ENCODE peak calls at places on chromosome 4, in seven cellular contexts. B is fibroblast of pulmonary artery, I is colonic mucosa, F is dorsolateral prefrontal cortex, N is NB4, A is lower lobe of right lung, L is MM.1S. E is an unnamed sample.

GRCh38 chr4:3013839-3014350 is 50.5 kb downstream of the GRK4 start:
- DNase-seq in F (no peak), I (no peak), N (no peak), B (no peak), L (no peak), A (no peak), E (peak; percentile 56)

GRCh38 chr4:112075129-112075753 is 70.0 kb upstream of the FAM241A start:
- DNase-seq in F (no peak), B (peak; percentile 78), I (peak; percentile 38), A (no peak), L (peak; percentile 59), N (peak; percentile 55), E (no peak)

GRCh38 chr4:3485882-3486555 is 22.9 kb downstream of the DOK7 start:
- DNase-seq in A (no peak), N (no peak), B (no peak), I (no peak), F (no peak), L (no peak), E (no peak)

GRCh38 chr4:149218672-149219071 is 597.0 kb downstream of the IQCM start:
- DNase-seq in N (no peak), A (no peak), I (no peak), B (no peak), L (no peak), F (no peak), E (no peak)

GRCh38 chr4:103996637-103997036 is 276.9 kb upstream of the TACR3 start:
- DNase-seq in F (peak; percentile 57), I (no peak), N (peak; percentile 5), A (no peak), L (no peak), B (peak; percentile 72), E (no peak)

GRCh38 chr4:68342139-68342538 is 7.8 kb downstream of the YTHDC1 start:
- DNase-seq in A (peak; percentile 20), B (peak; percentile 76), I (no peak), F (no peak), L (no peak), N (no peak), E (no peak)

GRCh38 chr4:51836531-51836930 is 6.4 kb upstream of the DCUN1D4 start:
- DNase-seq in B (peak; percentile 67), F (no peak), N (no peak), L (no peak), A (no peak), I (no peak), E (no peak)

GRCh38 chr4:14445882-14446281 is 556.4 kb upstream of the CPEB2 start:
- DNase-seq in A (no peak), F (no peak), I (no peak), L (no peak), B (no peak), N (no peak), E (no peak)

GRCh38 chr4:48258845-48259397 is 10.7 kb downstream of the TEC start:
- DNase-seq in L (no peak), A (no peak), N (no peak), I (no peak), F (no peak), B (no peak), E (no peak)

GRCh38 chr4:108622022-108622421 is 1.6 kb downstream of the RPL34 start:
- DNase-seq in F (no peak), N (no peak), L (peak; percentile 39), B (no peak), A (no peak), I (no peak), E (no peak)

GRCh38 chr4:127580891-127581290 is 51.9 kb upstream of the INTU start:
- DNase-seq in L (no peak), A (no peak), I (no peak), B (no peak), F (no peak), N (no peak), E (no peak)

GRCh38 chr4:146317783-146318182 is 103.4 kb downstream of the REELD1 start:
- DNase-seq in L (no peak), N (no peak), A (no peak), I (no peak), F (no peak), B (no peak), E (no peak)

GRCh38 chr4:88693792-88694191 is 3.8 kb downstream of the NAP1L5 start:
- DNase-seq in B (no peak), N (no peak), L (no peak), F (no peak), I (no peak), A (no peak), E (no peak)

GRCh38 chr4:108135549-108136209 is 33.1 kb downstream of the LEF1 start:
- DNase-seq in L (no peak), B (no peak), A (no peak), N (no peak), I (no peak), F (no peak), E (no peak)

GRCh38 chr4:139453041-139453370 is 915 bp upstream of the RAB33B start:
- DNase-seq in I (peak; percentile 69), A (no peak), F (no peak), L (peak; percentile 92), B (no peak), N (peak; percentile 81), E (peak; percentile 68)

GRCh38 chr4:77819836-77820679 is 890 bp upstream of the CNOT6L start:
- DNase-seq in F (peak; percentile 96), A (peak; percentile 94), N (peak; percentile 93), I (peak; percentile 97), L (peak; percentile 96), B (peak; percentile 83), E (peak; percentile 62)

GRCh38 chr4:169314906-169315305 is 44.1 kb upstream of the SH3RF1 start:
- DNase-seq in B (peak; percentile 68), N (no peak), L (no peak), A (peak; percentile 61), F (peak; percentile 61), I (peak; percentile 97), E (no peak)

GRCh38 chr4:61200195-61200990 is at the start of gene ADGRL3:
- DNase-seq in F (peak; percentile 80), B (peak; percentile 42), I (peak; percentile 19), L (no peak), N (no peak), A (peak; percentile 47), E (no peak)
- H3K4me3 ChIP-seq in F (peak within 1 kb of the TSS; percentile 76), B (peak within 1 kb of the TSS; percentile 62), I (peak within 1 kb of the TSS; percentile 30), L (peak within 1 kb of the TSS; percentile 56), N (no peak within 1 kb of the TSS), A (peak within 1 kb of the TSS; percentile 58), E (no peak within 1 kb of the TSS)

GRCh38 chr4:75048208-75048879 is 115.4 kb downstream of the PARM1 start:
- DNase-seq in B (no peak), I (no peak), A (no peak), F (no peak), L (no peak), N (no peak), E (no peak)
- TF ChIP-seq CTCF in B (no peak), I (no peak), A (no peak), F (no peak), L (no peak), N (peak; percentile 13), E (no peak)

GRCh38 chr4:154492288-154492687 is 689 bp upstream of the DCHS2 start:
- DNase-seq in B (no peak), N (no peak), A (no peak), I (no peak), L (no peak), F (no peak), E (no peak)

GRCh38 chr4:154503598-154503997 is 12.0 kb upstream of the DCHS2 start:
- DNase-seq in I (no peak), N (peak; percentile 11), A (no peak), F (no peak), L (peak; percentile 34), B (peak; percentile 33), E (no peak)

GRCh38 chr4:154495867-154496266 is 4.3 kb upstream of the DCHS2 start:
- DNase-seq in B (no peak), A (no peak), L (no peak), N (no peak), I (no peak), F (no peak), E (no peak)

DNA sequence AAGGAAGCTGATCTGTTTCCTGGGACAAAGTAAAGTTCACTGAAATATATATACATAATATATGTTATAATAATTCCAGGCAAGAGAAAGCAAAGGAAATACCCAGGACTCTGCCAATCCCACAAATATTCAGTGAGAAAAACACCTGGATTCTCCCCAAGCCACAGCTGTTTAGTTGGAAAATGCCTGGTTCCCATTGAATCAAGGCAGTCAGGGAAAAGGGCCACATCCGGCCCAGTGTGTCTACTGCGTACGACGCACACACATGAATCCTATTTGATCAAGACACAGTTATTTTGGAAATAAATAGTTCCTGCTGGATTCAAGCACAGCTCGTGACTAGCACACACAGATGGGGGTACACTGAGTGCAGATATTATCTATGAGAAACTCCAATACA is 6.3 kb upstream of the DCHS2 start:
- DNase-seq in A (no peak), B (no peak), N (no peak), L (no peak), F (no peak), I (no peak), E (no peak)
- H3K4me3 ChIP-seq in A (no peak overlapping the region), B (no peak overlapping the region), N (no peak overlapping the region), L (no peak overlapping the region), F (no peak overlapping the region), I (no peak overlapping the region), E (no peak overlapping the region)

GRCh38 chr4:35565640-35566039 is 678.7 kb downstream of the ARAP2 start:
- DNase-seq in B (no peak), A (no peak), F (no peak), I (no peak), L (no peak), N (no peak), E (no peak)
- TF ChIP-seq CTCF in B (no peak), A (no peak), F (no peak), I (no peak), L (no peak), N (no peak), E (no peak)